ENCODE peak calls at places on chromosomes 3 and 15, in ten cellular contexts. X is Ammon's horn; W is HTR-8/SVneo; J is GM20000; Q is Right ventricle myocardium superior; M is heart left ventricle; O is activated T-cell treated with anti-CD3 and anti-CD28 coated beads, Interleukin-2, amount 50 U/mL, for 72 hours; Z is GM10248; B is caudate nucleus; K is neuronal stem cell. R is an unnamed sample.

GRCh38 chr3:42019144-42019952 is 57.4 kb upstream of the ULK4 start:
- DNase-seq in X (no peak), W (no peak), J (no peak), Q (no peak), M (peak), O (no peak), Z (no peak), B (no peak), K (no peak), R (no peak)

GRCh38 chr3:47010050-47010712 is 30.7 kb downstream of the NBEAL2 start:
- DNase-seq in X (no peak), W (no peak), J (peak), Q (peak), M (no peak), O (no peak), Z (no peak), B (no peak), K (no peak), R (no peak)

GRCh38 chr3:48837163-48837562 is 10.5 kb downstream of the PRKAR2A start:
- DNase-seq in X (no peak), W (no peak), J (no peak), Q (no peak), M (no peak), O (no peak), Z (no peak), B (no peak), K (no peak), R (no peak)

GRCh38 chr15:57505949-57506391 is 85.7 kb upstream of the MYZAP start:
- DNase-seq in X (peak), W (no peak), J (no peak), Q (peak), M (peak), O (no peak), Z (no peak), B (no peak), K (no peak), R (peak)

GRCh38 chr15:66862111-66862815 is 160.2 kb downstream of the SMAD6 start:
- DNase-seq in X (no peak), W (no peak), J (no peak), Q (no peak), M (no peak), O (no peak), Z (no peak), B (no peak), K (no peak), R (no peak)

GRCh38 chr15:22968356-22968755 is 11.8 kb downstream of the CYFIP1 start:
- DNase-seq in X (peak), W (peak), J (no peak), Q (no peak), M (no peak), O (no peak), Z (no peak), B (no peak), K (no peak), R (no peak)

GRCh38 chr15:74956648-74957300 is at the start of gene RPP25:
- DNase-seq in X (peak), W (peak), J (peak), Q (peak), M (peak), O (peak), Z (peak), B (peak), K (peak), R (peak)

GRCh38 chr3:186922790-186923189 is 7.5 kb upstream of the ST6GAL1 start:
- DNase-seq in X (no peak), W (no peak), J (no peak), Q (no peak), M (no peak), O (no peak), Z (no peak), B (no peak), K (no peak), R (no peak)

GRCh38 chr3:43953814-43954241 is 263.1 kb downstream of the ABHD5 start:
- DNase-seq in X (no peak), W (peak), J (no peak), Q (no peak), M (no peak), O (no peak), Z (no peak), B (no peak), K (no peak), R (no peak)